ENCODE peak calls at places on chromosomes 4 and X, in four cellular contexts. F, U, Z and D are unnamed samples.
A peak's percentile ranks its signal among the peaks of the same experiment; 100 is the strongest.

GRCh38 chrX:100076031-100076430 is 334.0 kb downstream of the PCDH19 start:
- DNase-seq in F (peak; percentile 19), U (no peak), Z (no peak), D (no peak)

GRCh38 chr4:184255917-184256642 is 38.4 kb upstream of the ENPP6 start:
- DNase-seq in F (no peak), U (peak; percentile 47), Z (no peak), D (no peak)

GRCh38 chrX:82218361-82218760 is 1016.5 kb downstream of the SH3BGRL start:
- DNase-seq in F (peak; percentile 43), U (no peak), Z (no peak), D (peak; percentile 1)

GRCh38 chr4:96845798-96846197 is 1005.9 kb downstream of the PDHA2 start:
- DNase-seq in F (no peak), U (no peak), Z (no peak), D (no peak)

GRCh38 chrX:27598312-27598711 is 8.2 kb downstream of the DCAF8L2 start:
- DNase-seq in F (peak; percentile 9), U (no peak), Z (no peak), D (no peak)

GRCh38 chr4:39320381-39321115 is 45.6 kb downstream of the RFC1 start:
- DNase-seq in F (no peak), U (no peak), Z (no peak), D (no peak)

GRCh38 chrX:139803224-139803623 is 95.3 kb upstream of the MCF2 start:
- DNase-seq in F (no peak), U (no peak), Z (no peak), D (no peak)

GRCh38 chr4:128512767-128513322 is 225.2 kb upstream of the PGRMC2 start:
- DNase-seq in F (peak; percentile 33), U (no peak), Z (no peak), D (no peak)

GRCh38 chrX:68419934-68420333 is 13.4 kb downstream of the OPHN1 start:
- DNase-seq in F (no peak), U (no peak), Z (no peak), D (no peak)

GRCh38 chrX:118181030-118181429 is 64.4 kb upstream of the KLHL13 start:
- DNase-seq in F (no peak), U (no peak), Z (no peak), D (no peak)

GRCh38 chrX:989959-990510 is 222.4 kb downstream of the CRLF2 start:
- DNase-seq in F (no peak), U (no peak), Z (peak; percentile 92), D (peak; percentile 97)

GRCh38 chr4:108885211-108885610 is 122.4 kb upstream of the ETNPPL start:
- DNase-seq in F (no peak), U (no peak), Z (no peak), D (no peak)

GRCh38 chrX:47321978-47322377 is 48.4 kb upstream of the ZNF157 start:
- DNase-seq in F (peak; percentile 60), U (no peak), Z (peak; percentile 41), D (no peak)

GRCh38 chrX:72348247-72348979 is 42.7 kb upstream of the CITED1 start:
- DNase-seq in F (no peak), U (no peak), Z (no peak), D (no peak)

GRCh38 chr4:95304898-95305297 is 243.9 kb downstream of the UNC5C start:
- DNase-seq in F (peak; percentile 28), U (no peak), Z (no peak), D (no peak)

GRCh38 chr4:8729408-8730149 is 137.0 kb downstream of the CPZ start:
- DNase-seq in F (no peak), U (peak; percentile 80), Z (peak; percentile 38), D (no peak)

GRCh38 chrX:15566244-15566643 is 34.5 kb downstream of the ACE2 start:
- DNase-seq in F (peak; percentile 26), U (no peak), Z (no peak), D (no peak)

GRCh38 chrX:22278375-22278774 is 5.7 kb downstream of the CBLL2 start:
- DNase-seq in F (peak; percentile 30), U (no peak), Z (no peak), D (no peak)

GRCh38 chr4:13409324-13409723 is 74.8 kb downstream of the RAB28 start:
- DNase-seq in F (no peak), U (no peak), Z (no peak), D (no peak)

GRCh38 chrX:69361286-69361926 is 142.7 kb upstream of the NALF2 start:
- DNase-seq in F (no peak), U (no peak), Z (no peak), D (no peak)

GRCh38 chr4:174324725-174325124 is 41.0 kb downstream of the CEP44 start:
- DNase-seq in F (no peak), U (no peak), Z (no peak), D (no peak)

GRCh38 chrX:103066606-103067005 is 2.6 kb upstream of the BEX1 start:
- DNase-seq in F (no peak), U (no peak), Z (no peak), D (no peak)

GRCh38 chr4:60201052-60201673 is 999.0 kb upstream of the ADGRL3 start:
- DNase-seq in F (peak; percentile 76), U (no peak), Z (no peak), D (no peak)

GRCh38 chr4:54658321-54659093 is 750 bp downstream of the KIT start:
- DNase-seq in F (peak; percentile 65), U (no peak), Z (peak; percentile 81), D (no peak)

GRCh38 chr4:185128272-185129119 is 14.6 kb upstream of the SLC25A4 start:
- DNase-seq in F (peak; percentile 76), U (no peak), Z (no peak), D (no peak)

GRCh38 chr4:73036123-73036522 is 33.4 kb downstream of the COX18 start:
- DNase-seq in F (no peak), U (no peak), Z (no peak), D (no peak)

GRCh38 chrX:41119803-41120202 is 34.6 kb downstream of the USP9X start:
- DNase-seq in F (no peak), U (no peak), Z (no peak), D (no peak)

GRCh38 chrX:17160971-17161370 is 214.0 kb upstream of the NHS start:
- DNase-seq in F (peak; percentile 40), U (no peak), Z (no peak), D (no peak)

GRCh38 chr4:153927546-153927945 is 138.7 kb upstream of the SFRP2 start:
- DNase-seq in F (no peak), U (no peak), Z (no peak), D (no peak)

GRCh38 chr4:117623321-117623720 is 411.0 kb upstream of the NDST3 start:
- DNase-seq in F (no peak), U (no peak), Z (no peak), D (no peak)

GRCh38 chr4:127856485-127857447 is 23.9 kb upstream of the PLK4 start:
- DNase-seq in F (peak; percentile 27), U (no peak), Z (no peak), D (peak; percentile 60)

GRCh38 chrX:12439396-12439795 is 301.1 kb downstream of the FRMPD4 start:
- DNase-seq in F (no peak), U (no peak), Z (no peak), D (no peak)

GRCh38 chrX:119101168-119101567 is 26.4 kb downstream of the KIAA1210 start:
- DNase-seq in F (no peak), U (no peak), Z (no peak), D (no peak)

DNA sequence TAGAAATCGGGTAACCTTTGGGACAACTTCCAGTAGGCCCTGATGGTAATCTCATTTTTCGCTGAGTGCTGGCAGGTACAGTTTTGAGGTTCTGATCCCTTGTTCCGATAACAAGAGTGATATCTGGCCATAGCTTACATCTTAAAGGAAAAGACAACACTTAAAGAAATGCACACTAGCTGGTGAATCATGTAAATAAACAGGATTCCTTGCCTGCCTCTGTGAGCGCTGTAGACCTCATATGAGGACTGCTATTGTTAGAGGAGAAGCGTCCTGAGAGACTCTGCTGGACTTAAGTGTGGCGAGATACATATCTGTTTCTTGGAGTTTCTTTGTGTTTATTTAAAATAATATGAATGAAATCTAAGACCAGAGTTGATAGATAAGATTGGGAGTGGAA is 149.3 kb upstream of the SLC4A4 start:
- DNase-seq in F (no peak), U (no peak), Z (no peak), D (no peak)
- TF ChIP-seq POLR2AphosphoS5 in F (no peak), U (no peak), Z (no peak), D (no peak)

DNA sequence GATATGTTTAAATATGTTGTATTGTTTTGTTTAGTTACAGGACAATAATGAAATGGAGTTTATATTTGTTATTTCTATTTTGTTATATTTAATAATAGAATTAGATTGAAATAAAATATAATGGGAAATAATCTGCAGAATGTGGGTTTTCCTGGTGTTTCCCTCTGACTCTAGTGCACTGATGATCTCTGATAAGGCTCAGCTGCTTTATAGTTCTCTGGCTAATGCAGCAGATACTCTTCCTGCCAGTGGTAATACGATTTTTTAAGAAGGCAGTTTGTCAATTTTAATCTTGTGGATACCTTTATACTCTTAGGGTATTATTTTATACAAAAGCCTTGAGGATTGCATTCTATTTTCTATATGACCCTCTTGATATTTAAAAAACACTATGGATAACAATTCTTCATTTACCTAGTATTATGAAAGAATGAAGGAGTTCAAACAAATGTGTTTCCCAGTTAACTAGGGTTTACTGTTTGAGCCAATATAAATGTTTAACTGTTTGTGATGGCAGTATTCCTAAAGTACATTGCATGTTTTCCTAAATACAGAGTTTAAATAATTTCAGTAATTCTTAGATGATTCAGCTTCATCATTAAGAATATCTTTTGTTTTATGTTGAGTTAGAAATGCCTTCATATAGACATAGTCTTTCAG is 26.9 kb downstream of the NUDT6 start:
- DNase-seq in F (no peak), U (no peak), Z (no peak), D (no peak)
- TF ChIP-seq POLR2AphosphoS5 in F (no peak), U (no peak), Z (no peak), D (no peak)

DNA sequence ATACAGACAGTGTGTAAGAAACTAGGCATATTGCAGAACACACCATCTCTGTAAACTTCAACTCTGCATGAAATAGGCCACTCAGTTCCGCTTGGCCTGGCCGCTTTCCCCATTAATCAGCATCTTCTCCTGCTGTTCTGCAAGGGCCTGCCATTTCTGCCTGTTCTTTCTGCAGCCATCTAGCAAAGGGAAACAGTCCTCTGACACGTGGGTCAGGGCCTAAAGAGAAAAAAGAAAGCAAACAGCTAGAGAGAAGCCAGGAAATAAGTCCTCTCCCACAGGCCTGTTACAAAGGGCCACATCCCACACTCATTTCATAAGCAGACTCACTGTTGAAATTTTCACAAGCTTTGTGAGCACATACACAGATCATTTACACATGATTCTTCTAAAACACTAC is 130.1 kb downstream of the PDE5A start:
- DNase-seq in F (no peak), U (no peak), Z (peak; percentile 57), D (no peak)
- TF ChIP-seq POLR2AphosphoS5 in F (no peak), U (peak; percentile 50), Z (peak; percentile 51), D (no peak)

GRCh38 chr4:119189638-119190037 is 22.9 kb upstream of the USP53 start:
- DNase-seq in F (no peak), U (no peak), Z (no peak), D (no peak)
- TF ChIP-seq POLR2AphosphoS5 in F (no peak), U (peak; percentile 68), Z (no peak), D (no peak)

GRCh38 chr4:100391913-100392312 is 125.9 kb downstream of the EMCN start:
- DNase-seq in F (no peak), U (no peak), Z (no peak), D (no peak)
- TF ChIP-seq POLR2AphosphoS5 in F (no peak), U (no peak), Z (no peak), D (no peak)

DNA sequence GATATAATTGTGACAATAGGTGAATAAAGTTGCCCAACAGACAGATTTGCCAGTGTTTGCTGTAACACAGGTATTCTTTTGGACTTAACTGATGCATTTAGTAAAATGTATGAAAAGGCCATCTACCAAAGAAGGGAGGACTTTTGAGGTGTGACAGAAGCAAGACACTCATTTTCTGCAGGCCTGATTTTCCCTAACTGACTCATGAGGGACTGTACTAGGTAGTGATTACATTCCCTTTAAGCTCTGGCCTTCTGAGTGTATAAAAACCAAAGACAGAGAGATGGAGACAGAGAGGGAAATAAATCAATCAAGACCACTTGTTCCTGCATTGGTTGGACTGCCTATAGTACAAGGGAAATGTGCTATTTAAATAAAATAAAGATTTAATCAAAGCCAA is 150.8 kb upstream of the GALNT7 start:
- DNase-seq in F (no peak), U (no peak), Z (no peak), D (no peak)
- TF ChIP-seq POLR2AphosphoS5 in F (no peak), U (no peak), Z (no peak), D (no peak)